ENCODE peak calls at places on chromosomes 7 and 10, in eight cellular contexts. A is CD4-positive, alpha-beta T cell; I is Panc1; C is dorsolateral prefrontal cortex; F is CD8-positive, alpha-beta T cell; E is kidney; R is prostate gland; P is PC-3. L is an unnamed sample.

GRCh38 chr10:94403823-94404228 is 1.5 kb downstream of the TBC1D12 start:
- DNase-seq in A (no peak), I (no peak), C (no peak), F (no peak), E (no peak), R (no peak), P (no peak), L (no peak)

GRCh38 chr7:46220066-46220630 is 299.1 kb upstream of the IGFBP3 start:
- DNase-seq in A (no peak), I (no peak), C (no peak), F (no peak), E (peak), R (no peak), P (peak), L (no peak)

GRCh38 chr7:20331231-20331880 is 656 bp downstream of the ITGB8 start:
- DNase-seq in A (no peak), I (no peak), C (peak), F (no peak), E (peak), R (peak), P (peak), L (peak)

GRCh38 chr10:8137272-8137680 is 82.8 kb downstream of the GATA3 start:
- DNase-seq in A (peak), I (no peak), C (no peak), F (no peak), E (no peak), R (no peak), P (no peak), L (no peak)

GRCh38 chr10:116753759-116754158 is 11.4 kb upstream of the HSPA12A start:
- DNase-seq in A (no peak), I (no peak), C (no peak), F (no peak), E (peak), R (no peak), P (peak), L (no peak)

GRCh38 chr7:41976411-41976810 is 260.6 kb downstream of the GLI3 start:
- DNase-seq in A (no peak), I (no peak), C (no peak), F (no peak), E (no peak), R (no peak), P (no peak), L (no peak)

GRCh38 chr7:99380032-99380822 is 5.7 kb downstream of the ARPC1B start:
- DNase-seq in A (peak), I (no peak), C (peak), F (no peak), E (no peak), R (no peak), P (no peak), L (no peak)

GRCh38 chr7:128810473-128810872 is 18.7 kb downstream of the CCDC136 start:
- DNase-seq in A (no peak), I (no peak), C (no peak), F (no peak), E (no peak), R (no peak), P (no peak), L (no peak)

GRCh38 chr7:149468208-149468607 is 7.3 kb upstream of the ZNF777 start:
- DNase-seq in A (no peak), I (no peak), C (no peak), F (no peak), E (no peak), R (no peak), P (no peak), L (no peak)

GRCh38 chr10:29634764-29635625 is at the start of gene SVIL:
- DNase-seq in A (no peak), I (no peak), C (no peak), F (no peak), E (peak), R (peak), P (peak), L (peak)

GRCh38 chr10:72274730-72275350 is 1.1 kb downstream of the DDIT4 start:
- DNase-seq in A (peak), I (no peak), C (peak), F (peak), E (peak), R (peak), P (peak), L (no peak)

GRCh38 chr7:43873300-43873699 is 4.0 kb upstream of the MRPS24 start:
- DNase-seq in A (no peak), I (no peak), C (no peak), F (no peak), E (no peak), R (no peak), P (peak), L (no peak)

GRCh38 chr7:112994666-112995065 is 92.0 kb downstream of the GPR85 start:
- DNase-seq in A (no peak), I (no peak), C (no peak), F (no peak), E (no peak), R (no peak), P (no peak), L (peak)

GRCh38 chr10:125343118-125343752 is 182.9 kb upstream of the CTBP2 start:
- DNase-seq in A (no peak), I (peak), C (no peak), F (no peak), E (no peak), R (no peak), P (peak), L (peak)

GRCh38 chr7:151707757-151708156 is 169.2 kb downstream of the PRKAG2 start:
- DNase-seq in A (no peak), I (no peak), C (no peak), F (no peak), E (no peak), R (no peak), P (no peak), L (no peak)

GRCh38 chr7:79227035-79227434 is 226.4 kb downstream of the MAGI2 start:
- DNase-seq in A (no peak), I (no peak), C (no peak), F (no peak), E (no peak), R (no peak), P (peak), L (no peak)

GRCh38 chr10:24303522-24304310 is 94.8 kb downstream of the KIAA1217 start:
- DNase-seq in A (no peak), I (no peak), C (no peak), F (no peak), E (no peak), R (no peak), P (no peak), L (no peak)

GRCh38 chr7:79282051-79282694 is 171.3 kb downstream of the MAGI2 start:
- DNase-seq in A (no peak), I (peak), C (peak), F (no peak), E (no peak), R (no peak), P (peak), L (peak)

GRCh38 chr7:151648429-151648828 is 128.7 kb upstream of the RHEB start:
- DNase-seq in A (no peak), I (no peak), C (no peak), F (no peak), E (no peak), R (no peak), P (peak), L (no peak)

GRCh38 chr10:33066558-33067236 is 108.7 kb upstream of the ITGB1 start:
- DNase-seq in A (no peak), I (no peak), C (no peak), F (no peak), E (no peak), R (no peak), P (peak), L (no peak)

GRCh38 chr7:14287398-14287797 is 297.9 kb upstream of the ETV1 start:
- DNase-seq in A (no peak), I (no peak), C (no peak), F (no peak), E (no peak), R (no peak), P (no peak), L (no peak)

GRCh38 chr10:72248477-72249151 is 25.1 kb upstream of the DDIT4 start:
- DNase-seq in A (peak), I (no peak), C (peak), F (peak), E (peak), R (peak), P (no peak), L (no peak)

GRCh38 chr10:86360657-86361056 is 5.9 kb downstream of the GRID1 start:
- DNase-seq in A (no peak), I (no peak), C (peak), F (no peak), E (no peak), R (no peak), P (no peak), L (no peak)

GRCh38 chr10:62653254-62653653 is 151.3 kb upstream of the ADO start:
- DNase-seq in A (no peak), I (no peak), C (no peak), F (no peak), E (no peak), R (no peak), P (no peak), L (no peak)

GRCh38 chr10:22271786-22272185 is 44.4 kb upstream of the COMMD3 start:
- DNase-seq in A (no peak), I (no peak), C (no peak), F (no peak), E (no peak), R (no peak), P (no peak), L (no peak)

GRCh38 chr10:70735161-70735560 is 50.0 kb downstream of the TBATA start:
- DNase-seq in A (no peak), I (no peak), C (no peak), F (no peak), E (no peak), R (no peak), P (no peak), L (no peak)

GRCh38 chr10:99964791-99965190 is 45.0 kb downstream of the DNMBP start:
- DNase-seq in A (no peak), I (no peak), C (no peak), F (no peak), E (no peak), R (no peak), P (peak), L (no peak)

GRCh38 chr7:113200281-113200680 is 81.9 kb upstream of the SMIM30 start:
- DNase-seq in A (no peak), I (no peak), C (no peak), F (no peak), E (no peak), R (no peak), P (no peak), L (no peak)

DNA sequence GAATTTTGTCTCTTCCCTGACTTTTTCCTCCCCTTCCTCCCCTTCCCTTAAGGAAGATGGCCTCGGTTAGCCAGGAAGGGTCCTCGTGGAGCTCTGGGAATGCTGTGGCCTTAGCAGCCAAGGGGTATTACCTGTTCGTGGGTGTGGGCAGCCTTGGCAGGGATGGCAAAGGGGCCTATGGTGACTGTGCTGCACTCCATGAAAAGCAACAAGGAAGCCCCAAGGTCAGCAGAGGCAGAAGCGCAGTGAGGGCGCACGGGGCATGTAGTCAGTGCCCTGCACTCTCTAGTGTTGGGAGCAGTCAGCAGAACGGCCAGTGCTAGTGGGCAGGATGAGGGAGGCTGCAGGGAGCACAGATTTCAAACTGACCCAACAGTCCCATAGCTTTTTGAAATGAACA is 191.8 kb downstream of the ADARB2 start:
- DNase-seq in A (no peak), I (no peak), C (no peak), F (no peak), E (no peak), R (no peak), P (no peak), L (no peak)
- H3K27ac ChIP-seq in A (no peak), I (no peak), C (no peak), F (no peak), E (no peak), R (no peak), P (no peak), L (no peak)

GRCh38 chr7:74481458-74482324 is 28.0 kb downstream of the GTF2IRD1 start:
- DNase-seq in A (no peak), I (no peak), C (no peak), F (no peak), E (no peak), R (no peak), P (no peak), L (no peak)
- H3K27ac ChIP-seq in A (no peak), I (peak), C (peak), F (no peak), E (peak), R (peak), P (no peak), L (peak)

DNA sequence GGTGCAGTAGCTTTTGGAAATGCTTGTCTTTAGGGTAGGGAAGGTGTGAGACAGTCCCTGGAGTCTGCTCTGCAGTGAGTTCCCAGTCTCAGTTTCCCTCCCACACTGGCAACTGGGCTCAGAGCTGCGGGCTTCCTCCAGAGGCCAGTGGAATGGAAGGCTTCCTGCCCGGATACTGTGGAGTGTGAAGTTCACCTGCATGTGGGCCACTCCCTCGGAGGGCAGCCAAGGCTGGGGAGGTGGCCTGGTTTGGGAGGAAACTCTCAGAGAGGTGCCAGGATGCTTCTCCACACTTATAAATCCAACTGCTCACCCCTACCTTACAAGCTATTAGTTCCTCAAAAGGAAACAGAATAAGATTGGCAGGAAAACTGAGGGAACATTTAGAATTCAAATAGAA is 18.1 kb upstream of the UBE2H start:
- DNase-seq in A (no peak), I (no peak), C (no peak), F (no peak), E (peak), R (no peak), P (peak), L (no peak)
- H3K27ac ChIP-seq in A (no peak), I (no peak), C (no peak), F (no peak), E (no peak), R (no peak), P (peak), L (peak)

GRCh38 chr10:127151541-127151940 is 44.9 kb downstream of the INSYN2A start:
- DNase-seq in A (no peak), I (no peak), C (no peak), F (no peak), E (no peak), R (no peak), P (peak), L (no peak)
- H3K27ac ChIP-seq in A (no peak), I (no peak), C (no peak), F (no peak), E (no peak), R (no peak), P (no peak), L (no peak)

GRCh38 chr7:73613954-73614735 is 10.2 kb downstream of the MLXIPL start:
- DNase-seq in A (no peak), I (no peak), C (no peak), F (no peak), E (no peak), R (no peak), P (peak), L (peak)
- H3K27ac ChIP-seq in A (no peak), I (no peak), C (no peak), F (no peak), E (no peak), R (no peak), P (no peak), L (no peak)

DNA sequence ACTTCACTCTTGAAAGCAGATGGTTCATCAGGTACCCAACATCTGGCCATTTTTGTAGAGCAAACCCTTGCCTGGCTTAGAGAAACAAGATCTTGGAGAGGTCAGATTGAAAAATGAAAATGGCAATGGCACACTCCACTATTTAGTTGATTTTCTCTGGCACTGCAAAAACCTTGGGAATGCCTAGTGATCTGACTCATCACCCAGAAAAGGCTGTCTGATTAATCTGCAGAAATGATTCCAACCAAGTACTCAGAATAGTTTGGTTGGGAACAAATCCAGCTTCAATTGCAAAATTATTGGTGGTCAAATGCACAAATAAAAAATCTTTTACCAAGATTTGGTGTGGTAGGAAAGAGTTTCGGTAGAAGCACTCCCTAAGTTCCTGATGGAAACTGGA is 351.2 kb downstream of the PHTF2 start:
- DNase-seq in A (no peak), I (no peak), C (no peak), F (no peak), E (no peak), R (no peak), P (no peak), L (no peak)
- H3K27ac ChIP-seq in A (no peak), I (no peak), C (no peak), F (no peak), E (no peak), R (no peak), P (no peak), L (no peak)

GRCh38 chr10:132946311-132946710 is 3.9 kb upstream of the CFAP46 start:
- DNase-seq in A (no peak), I (no peak), C (no peak), F (no peak), E (no peak), R (no peak), P (no peak), L (no peak)
- H3K27ac ChIP-seq in A (no peak), I (no peak), C (no peak), F (no peak), E (no peak), R (no peak), P (no peak), L (no peak)